ENCODE peak calls at places on chromosomes 4 and X, in five cellular contexts. R is dorsolateral prefrontal cortex, J is AG09309, V is GM12864, G is stomach. U is an unnamed sample.

GRCh38 chr4:166491635-166492034 is 618.6 kb downstream of the TLL1 start:
- DNase-seq in R (no peak), J (no peak), V (no peak), G (no peak), U (no peak)

GRCh38 chrX:42123369-42123768 is 200.0 kb upstream of the CASK start:
- DNase-seq in R (no peak), J (no peak), V (no peak), G (no peak), U (no peak)

GRCh38 chr4:107034091-107034698 is 1.9 kb downstream of the DKK2 start:
- DNase-seq in R (peak), J (no peak), V (no peak), G (no peak), U (peak)

GRCh38 chr4:3607690-3608514 is 75.7 kb upstream of the LRPAP1 start:
- DNase-seq in R (no peak), J (no peak), V (no peak), G (no peak), U (no peak)

GRCh38 chr4:55117511-55117910 is 7.9 kb downstream of the KDR start:
- DNase-seq in R (no peak), J (no peak), V (no peak), G (no peak), U (no peak)

GRCh38 chr4:26719954-26720552 is 136.2 kb downstream of the TBC1D19 start:
- DNase-seq in R (no peak), J (no peak), V (no peak), G (no peak), U (peak)

GRCh38 chr4:122908223-122908622 is 14.2 kb downstream of the NUDT6 start:
- DNase-seq in R (no peak), J (no peak), V (no peak), G (no peak), U (no peak)

GRCh38 chr4:893276-893994 is 38.7 kb downstream of the GAK start:
- DNase-seq in R (no peak), J (no peak), V (no peak), G (no peak), U (no peak)

GRCh38 chr4:109548655-109549054 is 11.4 kb upstream of the MCUB start:
- DNase-seq in R (no peak), J (peak), V (no peak), G (no peak), U (peak)

GRCh38 chrX:104428231-104428630 is 137.8 kb upstream of the IL1RAPL2 start:
- DNase-seq in R (no peak), J (no peak), V (no peak), G (no peak), U (peak)

GRCh38 chr4:40630335-40631021 is 814 bp upstream of the RBM47 start:
- DNase-seq in R (no peak), J (no peak), V (peak), G (peak), U (no peak)

GRCh38 chrX:24341795-24342194 is 18.6 kb upstream of the SUPT20HL1 start:
- DNase-seq in R (no peak), J (peak), V (no peak), G (no peak), U (peak)

GRCh38 chr4:6972375-6972650 is 62.7 kb downstream of the TBC1D14 start:
- DNase-seq in R (no peak), J (no peak), V (no peak), G (no peak), U (no peak)

GRCh38 chr4:17515724-17516407 is 901 bp downstream of the CLRN2 start:
- DNase-seq in R (no peak), J (no peak), V (no peak), G (no peak), U (no peak)

GRCh38 chrX:118637997-118638396 is 89.4 kb upstream of the IL13RA1 start:
- DNase-seq in R (no peak), J (no peak), V (no peak), G (no peak), U (no peak)

GRCh38 chr4:102871772-102872171 is 3.0 kb downstream of the CISD2 start:
- DNase-seq in R (no peak), J (no peak), V (no peak), G (no peak), U (no peak)

GRCh38 chr4:60019180-60019579 is 1180.9 kb upstream of the ADGRL3 start:
- DNase-seq in R (no peak), J (no peak), V (no peak), G (no peak), U (no peak)

GRCh38 chr4:101439926-101440325 is 92.6 kb upstream of the PPP3CA start:
- DNase-seq in R (no peak), J (peak), V (no peak), G (no peak), U (no peak)

GRCh38 chrX:11648705-11649519 is 16.8 kb downstream of the ARHGAP6 start:
- DNase-seq in R (no peak), J (no peak), V (no peak), G (no peak), U (no peak)

GRCh38 chr4:133982533-133983224 is 218.9 kb downstream of the PABPC4L start:
- DNase-seq in R (no peak), J (no peak), V (no peak), G (no peak), U (peak)

DNA sequence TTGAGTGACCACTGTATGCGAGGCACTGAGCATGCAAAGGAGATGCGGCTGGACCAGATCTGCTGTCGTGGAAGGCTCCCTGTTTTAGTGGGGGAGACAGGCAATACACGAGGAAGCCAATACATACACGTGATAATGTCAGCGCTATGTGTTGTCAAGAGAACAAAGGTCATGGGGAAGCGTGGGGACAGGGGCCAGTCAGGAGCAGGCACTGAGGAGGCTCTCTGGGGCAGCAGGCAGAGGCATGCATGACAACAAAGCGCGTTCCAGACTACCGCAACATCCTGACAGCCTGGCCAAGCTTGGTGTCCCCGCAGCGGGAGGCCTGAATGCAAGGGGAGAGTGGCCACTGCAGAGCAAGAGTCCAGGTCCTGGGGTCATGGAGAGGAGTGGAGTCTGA is 61.9 kb downstream of the DCTD start:
- DNase-seq in R (no peak), J (no peak), V (no peak), G (no peak), U (no peak)
- TF ChIP-seq CTCF in R (no peak), J (no peak), V (no peak), G (no peak), U (no peak)

DNA sequence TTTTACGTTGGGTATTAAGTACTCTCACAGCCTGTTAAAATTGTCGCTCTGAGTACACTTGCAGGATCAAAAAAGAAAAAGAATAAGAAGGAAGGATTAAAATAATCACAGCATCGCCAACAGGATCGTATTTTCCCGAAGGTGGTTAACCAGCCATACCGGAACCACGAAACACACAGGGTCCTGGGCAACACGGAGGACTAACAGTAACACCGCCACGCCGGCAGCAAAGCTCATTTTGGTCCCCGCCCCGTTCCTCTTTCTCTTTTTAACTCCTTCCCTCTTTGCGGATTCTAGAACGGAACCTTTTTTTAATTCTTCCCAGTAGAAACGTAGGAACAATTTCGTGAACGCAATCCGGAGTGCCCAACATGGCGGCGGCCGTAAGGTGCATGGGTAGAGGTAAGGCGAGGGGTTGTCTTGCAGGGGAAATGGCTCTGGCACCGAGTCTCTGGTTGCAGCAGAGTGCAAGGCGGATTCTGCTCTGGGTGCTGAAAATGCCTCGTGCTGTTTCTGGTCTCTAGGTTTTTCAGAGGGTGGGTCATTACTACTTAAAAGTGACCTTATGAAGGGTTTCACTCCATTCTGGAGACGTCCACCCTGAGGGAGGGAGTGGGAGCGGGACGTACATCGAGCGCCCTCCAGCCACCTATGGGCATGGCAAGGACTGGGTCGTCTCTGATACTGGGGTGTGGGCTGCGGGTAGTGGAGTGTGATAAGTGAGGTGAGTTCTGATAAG is at the start of gene MRPL1:
- DNase-seq in R (peak), J (peak), V (peak), G (peak), U (peak)
- TF ChIP-seq CTCF in R (peak), J (peak), V (no peak), G (no peak), U (peak)

GRCh38 chr4:10184501-10184938 is 67.9 kb upstream of the WDR1 start:
- DNase-seq in R (no peak), J (no peak), V (no peak), G (no peak), U (no peak)

GRCh38 chr4:10184051-10184450 is 67.5 kb upstream of the WDR1 start:
- DNase-seq in R (no peak), J (no peak), V (no peak), G (no peak), U (peak)

GRCh38 chr4:10185518-10186227 is 69.1 kb upstream of the WDR1 start:
- DNase-seq in R (no peak), J (no peak), V (no peak), G (no peak), U (peak)

GRCh38 chr4:10188400-10189004 is 71.9 kb upstream of the WDR1 start:
- DNase-seq in R (no peak), J (no peak), V (no peak), G (no peak), U (no peak)

DNA sequence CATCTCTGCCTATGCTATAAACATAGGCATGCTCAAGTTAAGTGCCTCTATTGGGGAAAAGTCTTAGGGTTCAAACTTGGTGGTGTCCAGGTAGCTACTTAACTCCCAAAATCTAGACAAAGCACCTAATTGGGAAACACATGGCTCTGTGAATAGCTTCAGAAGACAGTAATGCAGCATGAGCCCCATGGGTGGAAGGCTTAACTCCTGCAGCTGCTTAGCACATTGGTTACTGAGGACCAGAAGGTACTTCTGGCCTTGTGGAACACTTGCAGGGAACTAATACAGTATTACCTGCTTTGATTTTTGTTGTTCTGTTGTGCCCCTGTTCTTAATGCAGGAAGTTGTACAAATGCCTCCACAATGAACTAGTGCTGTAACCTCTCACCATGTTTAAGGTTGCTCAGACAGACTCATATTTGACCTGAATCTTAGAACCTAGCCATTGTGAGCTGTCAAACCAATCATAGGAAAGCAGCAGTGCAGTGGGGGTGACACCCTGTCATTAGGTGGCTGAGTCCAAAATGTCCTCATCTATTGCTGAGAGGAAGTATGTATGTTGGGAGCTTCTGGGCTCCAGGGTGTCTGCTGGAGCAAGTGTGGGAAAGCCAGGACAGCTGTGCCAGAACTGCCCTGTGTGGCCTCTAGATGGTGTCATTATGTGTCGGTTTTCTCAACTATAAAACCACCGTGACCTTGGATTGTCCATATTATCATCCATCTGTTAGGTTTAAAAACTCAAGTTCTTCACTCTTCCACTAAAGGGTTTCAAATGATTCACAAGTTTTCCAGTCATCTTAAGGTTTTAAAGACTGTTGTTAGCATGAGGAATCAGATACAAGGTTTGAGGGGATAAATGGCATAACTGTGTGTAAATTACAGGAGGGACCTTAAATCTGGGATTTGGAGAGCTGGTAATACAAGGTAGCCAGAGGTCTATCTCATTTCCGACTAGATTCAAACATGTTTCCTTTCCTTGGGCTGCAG is 69.9 kb upstream of the WDR1 start:
- DNase-seq in R (no peak), J (no peak), V (no peak), G (no peak), U (peak)
- TF ChIP-seq CTCF in R (peak), J (peak), V (peak), G (no peak), U (peak)

GRCh38 chrX:123425471-123425870 is 241.4 kb downstream of the GRIA3 start:
- DNase-seq in R (no peak), J (no peak), V (no peak), G (no peak), U (no peak)

GRCh38 chrX:123425904-123426303 is 241.8 kb downstream of the GRIA3 start:
- DNase-seq in R (peak), J (no peak), V (no peak), G (no peak), U (no peak)

GRCh38 chrX:123424546-123424945 is 240.5 kb downstream of the GRIA3 start:
- DNase-seq in R (no peak), J (no peak), V (no peak), G (no peak), U (peak)

DNA sequence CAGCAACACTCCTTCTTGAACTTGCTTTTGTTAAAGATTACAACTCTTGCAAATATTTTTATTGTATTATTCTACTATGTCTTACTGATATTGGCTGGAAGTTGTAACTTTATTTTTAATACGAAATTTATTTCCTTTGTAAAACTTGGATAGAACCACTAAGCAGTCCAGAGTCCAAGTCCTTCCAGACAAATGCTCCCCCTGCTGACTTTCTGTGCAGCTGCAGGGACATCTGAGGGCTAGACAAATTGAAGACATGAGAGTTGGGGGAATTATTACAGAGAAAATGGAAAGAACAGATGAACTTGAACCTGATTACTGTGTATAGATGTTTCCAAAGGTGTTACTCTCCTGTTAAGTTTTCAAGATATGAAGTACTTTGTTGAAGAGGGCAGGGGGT is 238.8 kb downstream of the GRIA3 start:
- DNase-seq in R (peak), J (no peak), V (no peak), G (no peak), U (peak)
- TF ChIP-seq CTCF in R (peak), J (peak), V (peak), G (no peak), U (peak)

GRCh38 chr4:94933799-94934198 is 176.0 kb downstream of the BMPR1B start:
- DNase-seq in R (no peak), J (no peak), V (no peak), G (no peak), U (no peak)
- TF ChIP-seq CTCF in R (no peak), J (no peak), V (no peak), G (no peak), U (no peak)

GRCh38 chrX:135327299-135327698 is 18.0 kb downstream of the ETDC start:
- DNase-seq in R (no peak), J (peak), V (no peak), G (no peak), U (peak)
- TF ChIP-seq CTCF in R (no peak), J (no peak), V (no peak), G (no peak), U (no peak)

GRCh38 chrX:39017062-39017461 is 215.8 kb downstream of the MID1IP1 start:
- DNase-seq in R (no peak), J (no peak), V (no peak), G (no peak), U (no peak)
- TF ChIP-seq CTCF in R (no peak), J (no peak), V (no peak), G (no peak), U (no peak)

U was measured in HFFc6.